ENCODE peak calls at places on chromosome 11, in nine cellular contexts. C is fibroblast of lung, R is NB4, A is GM23338, U is pancreas, W is cardiac fibroblast, V is left ventricle myocardium inferior, Y is colonic mucosa, T is A549. K is an unnamed sample.
A peak's percentile ranks its signal among the peaks of the same experiment; 100 is the strongest.

GRCh38 chr11:114179234-114179941 is 116.8 kb upstream of the NNMT start:
- DNase-seq in C (peak; percentile 100), R (no peak), A (no peak), U (peak; percentile 85), W (peak; percentile 99), V (peak; percentile 83), Y (peak; percentile 79), T (no peak), K (no peak)

GRCh38 chr11:25938952-25939351 is 393.0 kb upstream of the ANO3 start:
- DNase-seq in C (no peak), R (no peak), A (peak; percentile 67), U (no peak), W (no peak), V (no peak), Y (no peak), T (no peak), K (no peak)

GRCh38 chr11:110908401-110909106 is 196.3 kb upstream of the ARHGAP20 start:
- DNase-seq in C (peak; percentile 73), R (no peak), A (no peak), U (no peak), W (peak; percentile 64), V (no peak), Y (no peak), T (no peak), K (no peak)

GRCh38 chr11:86068138-86068861 is 584 bp downstream of the PICALM start:
- DNase-seq in C (no peak), R (peak; percentile 67), A (peak; percentile 52), U (no peak), W (peak; percentile 50), V (peak; percentile 31), Y (peak; percentile 62), T (peak; percentile 28), K (peak; percentile 56)

GRCh38 chr11:17585911-17586695 is 39.0 kb downstream of the OTOG start:
- DNase-seq in C (no peak), R (no peak), A (no peak), U (no peak), W (no peak), V (no peak), Y (no peak), T (no peak), K (no peak)

GRCh38 chr11:92308366-92308765 is 83.7 kb downstream of the FAT3 start:
- DNase-seq in C (no peak), R (no peak), A (no peak), U (no peak), W (no peak), V (no peak), Y (no peak), T (no peak), K (no peak)

GRCh38 chr11:85627332-85627997 is at the start of gene DLG2:
- DNase-seq in C (peak; percentile 52), R (peak; percentile 52), A (peak; percentile 23), U (no peak), W (peak; percentile 33), V (no peak), Y (peak; percentile 39), T (no peak), K (peak; percentile 23)

GRCh38 chr11:133579165-133580031 is 47.1 kb upstream of the OPCML start:
- DNase-seq in C (no peak), R (no peak), A (peak; percentile 69), U (no peak), W (no peak), V (no peak), Y (no peak), T (no peak), K (no peak)

GRCh38 chr11:3942956-3943497 is 87.6 kb downstream of the STIM1 start:
- DNase-seq in C (no peak), R (no peak), A (no peak), U (no peak), W (peak; percentile 49), V (no peak), Y (no peak), T (no peak), K (no peak)

GRCh38 chr11:117071344-117071787 is 26.9 kb downstream of the SIK3 start:
- DNase-seq in C (peak; percentile 53), R (no peak), A (peak; percentile 24), U (no peak), W (peak; percentile 57), V (no peak), Y (peak; percentile 66), T (no peak), K (no peak)

GRCh38 chr11:46894506-46894905 is 23.8 kb downstream of the LRP4 start:
- DNase-seq in C (no peak), R (no peak), A (no peak), U (no peak), W (no peak), V (no peak), Y (no peak), T (no peak), K (no peak)

GRCh38 chr11:108483163-108483562 is 15.0 kb downstream of the POGLUT3 start:
- DNase-seq in C (no peak), R (no peak), A (no peak), U (no peak), W (no peak), V (no peak), Y (no peak), T (no peak), K (no peak)

GRCh38 chr11:82858133-82858532 is 42.1 kb downstream of the PRCP start:
- DNase-seq in C (no peak), R (no peak), A (no peak), U (no peak), W (no peak), V (no peak), Y (no peak), T (no peak), K (no peak)
- H3K4me3 ChIP-seq in C (no peak overlapping the region), R (no peak overlapping the region), A (no peak overlapping the region), U (no peak overlapping the region), W (no peak overlapping the region), V (no peak overlapping the region), Y (no peak overlapping the region), T (no peak overlapping the region), K (no peak overlapping the region)

DNA sequence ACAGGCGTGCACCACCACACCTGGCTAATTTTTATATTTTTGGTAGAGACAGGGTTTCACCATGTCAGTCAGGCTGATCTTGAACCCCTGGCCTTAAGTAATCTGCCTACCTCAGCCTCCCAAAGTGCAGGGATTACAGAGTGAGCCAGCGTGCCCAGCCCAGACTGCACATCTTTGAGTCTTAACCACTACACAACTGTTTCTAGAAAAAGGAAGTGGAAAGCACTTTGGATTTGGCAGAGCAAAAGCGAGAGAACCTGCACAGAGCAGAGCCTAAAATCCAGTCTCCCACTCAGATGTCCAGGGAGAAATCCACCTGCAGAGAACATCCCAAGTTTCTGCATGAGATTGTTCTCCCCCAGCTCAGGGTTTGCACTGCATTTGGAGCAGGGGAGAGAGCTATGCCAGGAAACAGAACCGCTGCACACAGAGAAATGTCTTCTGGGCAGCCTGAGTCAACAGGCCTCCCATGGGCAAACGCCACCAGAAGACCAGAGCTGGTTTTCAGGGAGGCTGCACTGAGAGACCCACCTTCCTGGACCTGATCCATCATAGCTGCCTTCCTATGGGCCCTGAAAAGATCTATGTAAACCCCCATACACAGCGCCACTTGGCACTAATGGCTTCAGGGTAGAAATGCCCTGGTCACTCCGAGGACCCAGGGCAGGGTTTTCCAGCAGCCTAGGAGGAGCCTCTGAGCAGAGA is 54.0 kb downstream of the RPUSD4 start:
- DNase-seq in C (no peak), R (peak; percentile 72), A (no peak), U (no peak), W (no peak), V (no peak), Y (no peak), T (no peak), K (no peak)
- TF ChIP-seq CTCF in C (no peak), R (no peak), A (no peak), U (no peak), W (no peak), V (no peak), Y (no peak), T (no peak), K (no peak)

GRCh38 chr11:6413791-6414231 is 5.1 kb downstream of the APBB1 start:
- DNase-seq in C (no peak), R (no peak), A (no peak), U (no peak), W (no peak), V (no peak), Y (no peak), T (no peak), K (no peak)

GRCh38 chr11:6418199-6418957 is 516 bp downstream of the APBB1 start:
- DNase-seq in C (no peak), R (no peak), A (peak; percentile 76), U (no peak), W (peak; percentile 8), V (peak; percentile 33), Y (peak; percentile 29), T (no peak), K (no peak)

GRCh38 chr11:6411594-6412031 is 7.3 kb downstream of the APBB1 start:
- DNase-seq in C (no peak), R (no peak), A (no peak), U (no peak), W (no peak), V (no peak), Y (no peak), T (no peak), K (no peak)

GRCh38 chr11:6410695-6411430 is 8.0 kb downstream of the APBB1 start:
- DNase-seq in C (no peak), R (no peak), A (no peak), U (no peak), W (no peak), V (no peak), Y (no peak), T (no peak), K (no peak)

DNA sequence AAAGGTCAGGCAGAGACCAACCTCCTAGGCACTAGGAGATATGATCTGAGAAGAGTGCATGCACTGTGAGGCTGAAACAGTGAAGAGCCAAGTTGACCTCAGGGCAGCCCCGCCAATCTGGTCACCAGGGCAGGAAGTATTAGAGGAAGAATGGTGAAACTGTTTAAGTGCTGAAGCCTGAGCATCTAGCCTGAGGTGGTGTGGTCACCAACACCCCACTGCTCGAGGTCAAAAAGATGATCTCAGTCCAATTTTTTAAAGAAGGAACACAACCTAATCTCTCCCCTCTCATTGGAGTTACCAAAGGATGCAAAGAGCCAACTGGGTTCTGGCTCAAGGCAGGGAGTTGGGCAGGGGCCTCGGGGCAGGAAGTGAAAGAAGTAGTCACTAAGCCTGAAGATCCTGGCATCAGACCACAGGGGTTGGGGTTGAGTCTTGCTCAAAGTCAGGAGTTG is 4.0 kb downstream of the APBB1 start:
- DNase-seq in C (no peak), R (peak; percentile 23), A (no peak), U (no peak), W (peak; percentile 7), V (no peak), Y (no peak), T (no peak), K (peak; percentile 50)
- H3K4me3 ChIP-seq in C (no peak overlapping the region), R (no peak overlapping the region), A (no peak overlapping the region), U (no peak overlapping the region), W (no peak overlapping the region), V (no peak overlapping the region), Y (no peak overlapping the region), T (no peak overlapping the region), K (no peak overlapping the region)

DNA sequence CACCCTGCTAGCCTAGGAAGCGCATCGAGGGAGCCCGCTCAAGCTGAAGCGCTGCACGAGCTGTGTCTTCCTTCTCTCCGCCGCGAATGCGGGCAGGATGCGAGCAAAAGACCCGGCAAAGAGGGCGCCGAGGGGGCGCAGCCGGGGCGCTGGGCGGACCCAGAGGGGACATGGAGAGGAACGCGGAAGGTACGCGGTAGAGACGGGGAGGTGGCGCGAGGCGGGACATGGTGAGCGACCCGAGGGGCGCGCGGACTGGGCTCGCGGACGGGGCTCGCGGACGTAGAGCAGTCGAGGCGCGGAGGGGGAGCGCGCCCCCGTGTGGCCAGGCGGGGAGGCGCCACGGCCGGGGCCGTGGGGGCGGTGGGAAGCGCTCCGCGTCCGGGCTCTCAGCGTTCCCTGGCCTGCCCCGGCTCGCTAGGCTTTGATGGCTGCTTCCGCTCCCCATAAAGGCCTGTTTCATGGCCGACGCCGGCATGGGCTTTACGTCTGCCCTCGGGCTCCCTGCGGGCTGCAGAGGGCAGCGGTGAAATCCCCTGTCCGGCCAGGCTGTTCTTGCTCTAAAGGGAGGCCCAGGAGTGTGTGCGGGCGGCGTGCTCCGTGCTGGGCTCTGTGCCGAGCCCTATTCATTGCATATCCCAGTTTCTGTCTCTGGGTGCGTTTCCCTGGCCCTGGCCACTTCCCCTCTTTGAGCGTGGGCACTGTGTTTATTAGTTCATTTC is 31.2 kb upstream of the TRIM29 start:
- DNase-seq in C (peak; percentile 56), R (peak; percentile 70), A (peak; percentile 89), U (peak; percentile 78), W (peak; percentile 69), V (peak; percentile 61), Y (peak; percentile 73), T (peak; percentile 60), K (peak; percentile 25)
- TF ChIP-seq CTCF in C (peak; percentile 35), R (peak; percentile 57), A (peak; percentile 64), U (peak; percentile 95), W (peak; percentile 20), V (peak; percentile 92), Y (peak; percentile 94), T (peak; percentile 65), K (peak; percentile 64)